ENCODE peak calls at places on chromosome 15, in eight cellular contexts. One of them, this sample, is unnamed.

GRCh38 chr15:47870956-47871625 is 153.8 kb downstream of the SEMA6D start:
- DNase-seq in neural crest cell: no peak
- DNase-seq in stimulated activated CD4-positive, alpha-beta T cell treated with anti-CD3 and anti-CD28 coated beads, Interleukin-15, amount 100 ng/mL, for 1 hour: no peak
- DNase-seq in NCI-H1436: peak
- DNase-seq in NCI-H1417 treated with DMSO at 0.1 percent for 48 hours: no peak
- DNase-seq in effector memory CD8-positive, alpha-beta T cell: no peak
- DNase-seq in EL: peak
- DNase-seq in AG09319: no peak
- DNase-seq in this sample: no peak

GRCh38 chr15:35690089-35690488 is 144.1 kb upstream of the DPH6 start:
- DNase-seq in neural crest cell: no peak
- DNase-seq in stimulated activated CD4-positive, alpha-beta T cell treated with anti-CD3 and anti-CD28 coated beads, Interleukin-15, amount 100 ng/mL, for 1 hour: no peak
- DNase-seq in NCI-H1436: no peak
- DNase-seq in NCI-H1417 treated with DMSO at 0.1 percent for 48 hours: no peak
- DNase-seq in effector memory CD8-positive, alpha-beta T cell: no peak
- DNase-seq in EL: no peak
- DNase-seq in AG09319: no peak
- DNase-seq in this sample: no peak

GRCh38 chr15:100728371-100729201 is 126.2 kb downstream of the ASB7 start:
- DNase-seq in neural crest cell: no peak
- DNase-seq in stimulated activated CD4-positive, alpha-beta T cell treated with anti-CD3 and anti-CD28 coated beads, Interleukin-15, amount 100 ng/mL, for 1 hour: no peak
- DNase-seq in NCI-H1436: no peak
- DNase-seq in NCI-H1417 treated with DMSO at 0.1 percent for 48 hours: no peak
- DNase-seq in effector memory CD8-positive, alpha-beta T cell: no peak
- DNase-seq in EL: no peak
- DNase-seq in AG09319: no peak
- DNase-seq in this sample: no peak

GRCh38 chr15:47711654-47712053 is 5.7 kb upstream of the SEMA6D start:
- DNase-seq in neural crest cell: no peak
- DNase-seq in stimulated activated CD4-positive, alpha-beta T cell treated with anti-CD3 and anti-CD28 coated beads, Interleukin-15, amount 100 ng/mL, for 1 hour: no peak
- DNase-seq in NCI-H1436: no peak
- DNase-seq in NCI-H1417 treated with DMSO at 0.1 percent for 48 hours: no peak
- DNase-seq in effector memory CD8-positive, alpha-beta T cell: no peak
- DNase-seq in EL: peak
- DNase-seq in AG09319: no peak
- DNase-seq in this sample: peak

GRCh38 chr15:47839233-47839867 is 122.0 kb downstream of the SEMA6D start:
- DNase-seq in neural crest cell: no peak
- DNase-seq in stimulated activated CD4-positive, alpha-beta T cell treated with anti-CD3 and anti-CD28 coated beads, Interleukin-15, amount 100 ng/mL, for 1 hour: no peak
- DNase-seq in NCI-H1436: no peak
- DNase-seq in NCI-H1417 treated with DMSO at 0.1 percent for 48 hours: no peak
- DNase-seq in effector memory CD8-positive, alpha-beta T cell: no peak
- DNase-seq in EL: no peak
- DNase-seq in AG09319: no peak
- DNase-seq in this sample: no peak

GRCh38 chr15:74218172-74218885 is 15.7 kb upstream of the STRA6 start:
- DNase-seq in neural crest cell: no peak
- DNase-seq in stimulated activated CD4-positive, alpha-beta T cell treated with anti-CD3 and anti-CD28 coated beads, Interleukin-15, amount 100 ng/mL, for 1 hour: no peak
- DNase-seq in NCI-H1436: peak
- DNase-seq in NCI-H1417 treated with DMSO at 0.1 percent for 48 hours: no peak
- DNase-seq in effector memory CD8-positive, alpha-beta T cell: no peak
- DNase-seq in EL: no peak
- DNase-seq in AG09319: no peak
- DNase-seq in this sample: no peak

GRCh38 chr15:59232476-59232875 is 25.8 kb downstream of the LDHAL6B start:
- DNase-seq in neural crest cell: no peak
- DNase-seq in stimulated activated CD4-positive, alpha-beta T cell treated with anti-CD3 and anti-CD28 coated beads, Interleukin-15, amount 100 ng/mL, for 1 hour: no peak
- DNase-seq in NCI-H1436: no peak
- DNase-seq in NCI-H1417 treated with DMSO at 0.1 percent for 48 hours: no peak
- DNase-seq in effector memory CD8-positive, alpha-beta T cell: no peak
- DNase-seq in EL: peak
- DNase-seq in AG09319: peak
- DNase-seq in this sample: no peak

GRCh38 chr15:70778258-70779076 is 15.1 kb upstream of the UACA start:
- DNase-seq in neural crest cell: no peak
- DNase-seq in stimulated activated CD4-positive, alpha-beta T cell treated with anti-CD3 and anti-CD28 coated beads, Interleukin-15, amount 100 ng/mL, for 1 hour: no peak
- DNase-seq in NCI-H1436: no peak
- DNase-seq in NCI-H1417 treated with DMSO at 0.1 percent for 48 hours: no peak
- DNase-seq in effector memory CD8-positive, alpha-beta T cell: no peak
- DNase-seq in EL: peak
- DNase-seq in AG09319: no peak
- DNase-seq in this sample: no peak

GRCh38 chr15:26069204-26069603 is 206.1 kb upstream of the ATP10A start:
- DNase-seq in neural crest cell: no peak
- DNase-seq in stimulated activated CD4-positive, alpha-beta T cell treated with anti-CD3 and anti-CD28 coated beads, Interleukin-15, amount 100 ng/mL, for 1 hour: no peak
- DNase-seq in NCI-H1436: no peak
- DNase-seq in NCI-H1417 treated with DMSO at 0.1 percent for 48 hours: no peak
- DNase-seq in effector memory CD8-positive, alpha-beta T cell: no peak
- DNase-seq in EL: no peak
- DNase-seq in AG09319: no peak
- DNase-seq in this sample: no peak

GRCh38 chr15:90547545-90547944 is 17.8 kb downstream of the CRTC3 start:
- DNase-seq in neural crest cell: no peak
- DNase-seq in stimulated activated CD4-positive, alpha-beta T cell treated with anti-CD3 and anti-CD28 coated beads, Interleukin-15, amount 100 ng/mL, for 1 hour: no peak
- DNase-seq in NCI-H1436: no peak
- DNase-seq in NCI-H1417 treated with DMSO at 0.1 percent for 48 hours: no peak
- DNase-seq in effector memory CD8-positive, alpha-beta T cell: no peak
- DNase-seq in EL: no peak
- DNase-seq in AG09319: no peak
- DNase-seq in this sample: no peak

GRCh38 chr15:41568350-41569017 is 9.5 kb downstream of the TYRO3 start:
- DNase-seq in neural crest cell: peak
- DNase-seq in stimulated activated CD4-positive, alpha-beta T cell treated with anti-CD3 and anti-CD28 coated beads, Interleukin-15, amount 100 ng/mL, for 1 hour: no peak
- DNase-seq in NCI-H1436: no peak
- DNase-seq in NCI-H1417 treated with DMSO at 0.1 percent for 48 hours: no peak
- DNase-seq in effector memory CD8-positive, alpha-beta T cell: no peak
- DNase-seq in EL: peak
- DNase-seq in AG09319: no peak
- DNase-seq in this sample: no peak

GRCh38 chr15:78810003-78810376 is 1.3 kb downstream of the ADAMTS7 start:
- DNase-seq in neural crest cell: no peak
- DNase-seq in stimulated activated CD4-positive, alpha-beta T cell treated with anti-CD3 and anti-CD28 coated beads, Interleukin-15, amount 100 ng/mL, for 1 hour: no peak
- DNase-seq in NCI-H1436: no peak
- DNase-seq in NCI-H1417 treated with DMSO at 0.1 percent for 48 hours: no peak
- DNase-seq in effector memory CD8-positive, alpha-beta T cell: no peak
- DNase-seq in EL: no peak
- DNase-seq in AG09319: no peak
- DNase-seq in this sample: peak

GRCh38 chr15:82986442-82986780 is 401 bp downstream of the RAMAC start:
- DNase-seq in neural crest cell: no peak
- DNase-seq in stimulated activated CD4-positive, alpha-beta T cell treated with anti-CD3 and anti-CD28 coated beads, Interleukin-15, amount 100 ng/mL, for 1 hour: no peak
- DNase-seq in NCI-H1436: no peak
- DNase-seq in NCI-H1417 treated with DMSO at 0.1 percent for 48 hours: no peak
- DNase-seq in effector memory CD8-positive, alpha-beta T cell: peak
- DNase-seq in EL: no peak
- DNase-seq in AG09319: no peak
- DNase-seq in this sample: peak

GRCh38 chr15:52288051-52288942 is 7.3 kb downstream of the MYO5C start:
- DNase-seq in neural crest cell: no peak
- DNase-seq in stimulated activated CD4-positive, alpha-beta T cell treated with anti-CD3 and anti-CD28 coated beads, Interleukin-15, amount 100 ng/mL, for 1 hour: no peak
- DNase-seq in NCI-H1436: no peak
- DNase-seq in NCI-H1417 treated with DMSO at 0.1 percent for 48 hours: no peak
- DNase-seq in effector memory CD8-positive, alpha-beta T cell: no peak
- DNase-seq in EL: no peak
- DNase-seq in AG09319: no peak
- DNase-seq in this sample: no peak

GRCh38 chr15:85312925-85313324 is 67.5 kb upstream of the AKAP13 start:
- DNase-seq in neural crest cell: no peak
- DNase-seq in stimulated activated CD4-positive, alpha-beta T cell treated with anti-CD3 and anti-CD28 coated beads, Interleukin-15, amount 100 ng/mL, for 1 hour: no peak
- DNase-seq in NCI-H1436: no peak
- DNase-seq in NCI-H1417 treated with DMSO at 0.1 percent for 48 hours: no peak
- DNase-seq in effector memory CD8-positive, alpha-beta T cell: no peak
- DNase-seq in EL: peak
- DNase-seq in AG09319: no peak
- DNase-seq in this sample: peak

GRCh38 chr15:99042909-99043308 is 35.3 kb upstream of the PGPEP1L start:
- DNase-seq in neural crest cell: no peak
- DNase-seq in stimulated activated CD4-positive, alpha-beta T cell treated with anti-CD3 and anti-CD28 coated beads, Interleukin-15, amount 100 ng/mL, for 1 hour: no peak
- DNase-seq in NCI-H1436: no peak
- DNase-seq in NCI-H1417 treated with DMSO at 0.1 percent for 48 hours: no peak
- DNase-seq in effector memory CD8-positive, alpha-beta T cell: no peak
- DNase-seq in EL: no peak
- DNase-seq in AG09319: no peak
- DNase-seq in this sample: no peak

GRCh38 chr15:98671060-98672008 is 23.0 kb downstream of the IGF1R start:
- DNase-seq in neural crest cell: no peak
- DNase-seq in stimulated activated CD4-positive, alpha-beta T cell treated with anti-CD3 and anti-CD28 coated beads, Interleukin-15, amount 100 ng/mL, for 1 hour: no peak
- DNase-seq in NCI-H1436: no peak
- DNase-seq in NCI-H1417 treated with DMSO at 0.1 percent for 48 hours: no peak
- DNase-seq in effector memory CD8-positive, alpha-beta T cell: no peak
- DNase-seq in EL: peak
- DNase-seq in AG09319: no peak
- DNase-seq in this sample: no peak

GRCh38 chr15:20409247-20409646 is 132.4 kb downstream of the GOLGA6L6 start:
- DNase-seq in neural crest cell: no peak
- DNase-seq in stimulated activated CD4-positive, alpha-beta T cell treated with anti-CD3 and anti-CD28 coated beads, Interleukin-15, amount 100 ng/mL, for 1 hour: no peak
- DNase-seq in NCI-H1436: no peak
- DNase-seq in NCI-H1417 treated with DMSO at 0.1 percent for 48 hours: no peak
- DNase-seq in effector memory CD8-positive, alpha-beta T cell: no peak
- DNase-seq in EL: no peak
- DNase-seq in AG09319: no peak
- DNase-seq in this sample: no peak

GRCh38 chr15:72857331-72858065 is 73.9 kb upstream of the ADPGK start:
- DNase-seq in neural crest cell: no peak
- DNase-seq in stimulated activated CD4-positive, alpha-beta T cell treated with anti-CD3 and anti-CD28 coated beads, Interleukin-15, amount 100 ng/mL, for 1 hour: no peak
- DNase-seq in NCI-H1436: no peak
- DNase-seq in NCI-H1417 treated with DMSO at 0.1 percent for 48 hours: no peak
- DNase-seq in effector memory CD8-positive, alpha-beta T cell: no peak
- DNase-seq in EL: no peak
- DNase-seq in AG09319: no peak
- DNase-seq in this sample: no peak

GRCh38 chr15:40772014-40772413 is 2.2 kb downstream of the C15orf62 start:
- DNase-seq in neural crest cell: no peak
- DNase-seq in stimulated activated CD4-positive, alpha-beta T cell treated with anti-CD3 and anti-CD28 coated beads, Interleukin-15, amount 100 ng/mL, for 1 hour: no peak
- DNase-seq in NCI-H1436: no peak
- DNase-seq in NCI-H1417 treated with DMSO at 0.1 percent for 48 hours: no peak
- DNase-seq in effector memory CD8-positive, alpha-beta T cell: no peak
- DNase-seq in EL: no peak
- DNase-seq in AG09319: no peak
- DNase-seq in this sample: no peak

GRCh38 chr15:91940466-91941381 is 87.2 kb downstream of the SLCO3A1 start:
- DNase-seq in neural crest cell: no peak
- DNase-seq in stimulated activated CD4-positive, alpha-beta T cell treated with anti-CD3 and anti-CD28 coated beads, Interleukin-15, amount 100 ng/mL, for 1 hour: no peak
- DNase-seq in NCI-H1436: no peak
- DNase-seq in NCI-H1417 treated with DMSO at 0.1 percent for 48 hours: peak
- DNase-seq in effector memory CD8-positive, alpha-beta T cell: no peak
- DNase-seq in EL: no peak
- DNase-seq in AG09319: no peak
- DNase-seq in this sample: no peak

GRCh38 chr15:39455502-39455991 is 125.3 kb upstream of the THBS1 start:
- DNase-seq in neural crest cell: no peak
- DNase-seq in stimulated activated CD4-positive, alpha-beta T cell treated with anti-CD3 and anti-CD28 coated beads, Interleukin-15, amount 100 ng/mL, for 1 hour: no peak
- DNase-seq in NCI-H1436: no peak
- DNase-seq in NCI-H1417 treated with DMSO at 0.1 percent for 48 hours: no peak
- DNase-seq in effector memory CD8-positive, alpha-beta T cell: no peak
- DNase-seq in EL: peak
- DNase-seq in AG09319: peak
- DNase-seq in this sample: no peak

GRCh38 chr15:34084086-34084485 is 17.6 kb downstream of the EMC7 start:
- DNase-seq in neural crest cell: no peak
- DNase-seq in stimulated activated CD4-positive, alpha-beta T cell treated with anti-CD3 and anti-CD28 coated beads, Interleukin-15, amount 100 ng/mL, for 1 hour: no peak
- DNase-seq in NCI-H1436: no peak
- DNase-seq in NCI-H1417 treated with DMSO at 0.1 percent for 48 hours: no peak
- DNase-seq in effector memory CD8-positive, alpha-beta T cell: no peak
- DNase-seq in EL: peak
- DNase-seq in AG09319: no peak
- DNase-seq in this sample: no peak

GRCh38 chr15:80343610-80344009 is 60.6 kb upstream of the ARNT2 start:
- DNase-seq in neural crest cell: no peak
- DNase-seq in stimulated activated CD4-positive, alpha-beta T cell treated with anti-CD3 and anti-CD28 coated beads, Interleukin-15, amount 100 ng/mL, for 1 hour: no peak
- DNase-seq in NCI-H1436: no peak
- DNase-seq in NCI-H1417 treated with DMSO at 0.1 percent for 48 hours: no peak
- DNase-seq in effector memory CD8-positive, alpha-beta T cell: no peak
- DNase-seq in EL: no peak
- DNase-seq in AG09319: no peak
- DNase-seq in this sample: no peak

GRCh38 chr15:26449296-26449695 is 323.6 kb downstream of the GABRB3 start:
- DNase-seq in neural crest cell: no peak
- DNase-seq in stimulated activated CD4-positive, alpha-beta T cell treated with anti-CD3 and anti-CD28 coated beads, Interleukin-15, amount 100 ng/mL, for 1 hour: no peak
- DNase-seq in NCI-H1436: no peak
- DNase-seq in NCI-H1417 treated with DMSO at 0.1 percent for 48 hours: no peak
- DNase-seq in effector memory CD8-positive, alpha-beta T cell: no peak
- DNase-seq in EL: no peak
- DNase-seq in AG09319: no peak
- DNase-seq in this sample: no peak

GRCh38 chr15:43215961-43216360 is 4.9 kb downstream of the EPB42 start:
- DNase-seq in neural crest cell: no peak
- DNase-seq in stimulated activated CD4-positive, alpha-beta T cell treated with anti-CD3 and anti-CD28 coated beads, Interleukin-15, amount 100 ng/mL, for 1 hour: no peak
- DNase-seq in NCI-H1436: no peak
- DNase-seq in NCI-H1417 treated with DMSO at 0.1 percent for 48 hours: no peak
- DNase-seq in effector memory CD8-positive, alpha-beta T cell: no peak
- DNase-seq in EL: no peak
- DNase-seq in AG09319: no peak
- DNase-seq in this sample: no peak

GRCh38 chr15:95857124-95857757 is 473.3 kb upstream of the NR2F2 start:
- DNase-seq in neural crest cell: no peak
- DNase-seq in stimulated activated CD4-positive, alpha-beta T cell treated with anti-CD3 and anti-CD28 coated beads, Interleukin-15, amount 100 ng/mL, for 1 hour: no peak
- DNase-seq in NCI-H1436: no peak
- DNase-seq in NCI-H1417 treated with DMSO at 0.1 percent for 48 hours: no peak
- DNase-seq in effector memory CD8-positive, alpha-beta T cell: no peak
- DNase-seq in EL: peak
- DNase-seq in AG09319: no peak
- DNase-seq in this sample: no peak

GRCh38 chr15:68815598-68815997 is 5.1 kb downstream of the ANP32A start:
- DNase-seq in neural crest cell: no peak
- DNase-seq in stimulated activated CD4-positive, alpha-beta T cell treated with anti-CD3 and anti-CD28 coated beads, Interleukin-15, amount 100 ng/mL, for 1 hour: no peak
- DNase-seq in NCI-H1436: no peak
- DNase-seq in NCI-H1417 treated with DMSO at 0.1 percent for 48 hours: no peak
- DNase-seq in effector memory CD8-positive, alpha-beta T cell: no peak
- DNase-seq in EL: peak
- DNase-seq in AG09319: no peak
- DNase-seq in this sample: no peak

This sample was measured in Kasumi-1.